ENCODE peak calls at places on chromosome 1, in five cellular contexts. U is WTC11, E is GM12865, W is heart right ventricle, J is NCI-H226. T is an unnamed sample.
A peak's percentile ranks its signal among the peaks of the same experiment; 100 is the strongest.

GRCh38 chr1:183180213-183180612 is 5.9 kb upstream of the LAMC2 start:
- DNase-seq in U (no peak), E (peak; percentile 50), W (peak; percentile 72), J (peak; percentile 75), T (no peak)

GRCh38 chr1:22612657-22613056 is 23.8 kb upstream of the C1QA start:
- DNase-seq in U (no peak), E (no peak), W (no peak), J (no peak), T (no peak)

GRCh38 chr1:117142200-117142599 is 20.7 kb upstream of the TRIM45 start:
- DNase-seq in U (no peak), E (no peak), W (no peak), J (peak; percentile 48), T (no peak)

GRCh38 chr1:245956225-245956624 is 550.9 kb downstream of the SMYD3 start:
- DNase-seq in U (no peak), E (no peak), W (no peak), J (no peak), T (peak; percentile 11)

GRCh38 chr1:175865041-175865766 is 121.8 kb upstream of the TNR start:
- DNase-seq in U (peak; percentile 69), E (no peak), W (no peak), J (no peak), T (no peak)

GRCh38 chr1:204453141-204453772 is 41.3 kb downstream of the PIK3C2B start:
- DNase-seq in U (no peak), E (peak; percentile 90), W (no peak), J (no peak), T (no peak)

GRCh38 chr1:41487729-41488598 is 3.5 kb upstream of the EDN2 start:
- DNase-seq in U (no peak), E (no peak), W (no peak), J (no peak), T (no peak)

GRCh38 chr1:202007703-202008489 is 2.5 kb upstream of the ELF3 start:
- DNase-seq in U (peak; percentile 87), E (no peak), W (no peak), J (peak; percentile 100), T (no peak)

GRCh38 chr1:178038372-178038771 is 55.5 kb upstream of the RASAL2 start:
- DNase-seq in U (no peak), E (no peak), W (no peak), J (no peak), T (peak; percentile 55)

GRCh38 chr1:116988248-116988647 is 13.3 kb upstream of the CD101 start:
- DNase-seq in U (no peak), E (no peak), W (peak; percentile 29), J (no peak), T (no peak)